ENCODE peak calls at places on chromosome 15, in seven cellular contexts. Q is cardiac fibroblast, N is astrocyte of the spinal cord, G is spleen, F is upper lobe of right lung, R is lung, V is RWPE2. C is an unnamed sample.

GRCh38 chr15:45842151-45842550 is 207.3 kb downstream of the SQOR start:
- DNase-seq in G (no peak), V (no peak), Q (no peak), R (no peak), F (no peak), N (no peak), C (no peak)

GRCh38 chr15:89441295-89441762 is 55.1 kb downstream of the RHCG start:
- DNase-seq in F (peak), G (peak), R (no peak), Q (no peak), N (no peak), V (no peak), C (no peak)

GRCh38 chr15:98386594-98386993 is 261.7 kb upstream of the IGF1R start:
- DNase-seq in Q (no peak), V (no peak), F (no peak), G (no peak), R (no peak), N (no peak), C (no peak)

GRCh38 chr15:28184166-28184565 is 85.1 kb upstream of the OCA2 start:
- DNase-seq in G (no peak), Q (peak), R (no peak), F (no peak), N (peak), V (no peak), C (no peak)

GRCh38 chr15:77499087-77499765 is 78.5 kb downstream of the HMG20A start:
- DNase-seq in R (no peak), N (no peak), V (no peak), G (no peak), Q (no peak), F (no peak), C (no peak)

GRCh38 chr15:28096720-28097431 is 2.2 kb downstream of the OCA2 start:
- DNase-seq in R (no peak), G (peak), F (no peak), V (no peak), N (no peak), Q (no peak), C (no peak)

GRCh38 chr15:69679623-69680228 is 227.1 kb downstream of the RPLP1 start:
- DNase-seq in F (peak), N (no peak), Q (no peak), R (no peak), V (no peak), G (no peak), C (no peak)

GRCh38 chr15:31236184-31237041 is 90.2 kb upstream of the KLF13 start:
- DNase-seq in F (peak), R (peak), V (peak), G (peak), N (peak), Q (peak), C (no peak)

GRCh38 chr15:44537728-44538240 is 837 bp downstream of the EIF3J start:
- DNase-seq in V (no peak), R (no peak), N (peak), Q (peak), F (no peak), G (no peak), C (no peak)

GRCh38 chr15:78859971-78860733 is 12.5 kb upstream of the MORF4L1 start:
- DNase-seq in R (peak), N (peak), F (peak), G (peak), Q (peak), V (peak), C (peak)

GRCh38 chr15:42091753-42092665 is 2.4 kb downstream of the PLA2G4D start:
- DNase-seq in R (no peak), Q (no peak), V (peak), F (no peak), G (no peak), N (no peak), C (no peak)

GRCh38 chr15:64349375-64349774 is 6.6 kb downstream of the CSNK1G1 start:
- DNase-seq in G (no peak), V (no peak), N (no peak), Q (no peak), F (no peak), R (no peak), C (no peak)

GRCh38 chr15:64355559-64356442 is at the start of gene CSNK1G1:
- DNase-seq in R (peak), Q (peak), F (peak), N (peak), V (peak), G (peak), C (peak)

GRCh38 chr15:64356443-64357040 is 569 bp upstream of the CSNK1G1 start:
- DNase-seq in R (no peak), G (no peak), F (no peak), V (no peak), Q (peak), N (no peak), C (no peak)

GRCh38 chr15:64351265-64351664 is 4.7 kb downstream of the CSNK1G1 start:
- DNase-seq in Q (peak), R (no peak), F (no peak), N (no peak), V (no peak), G (no peak), C (no peak)

GRCh38 chr15:64354683-64355558 is 1.1 kb downstream of the CSNK1G1 start:
- DNase-seq in Q (no peak), R (no peak), V (no peak), N (no peak), F (no peak), G (no peak), C (no peak)
- TF ChIP-seq CTCF in Q (no peak), R (no peak), V (no peak), N (no peak), F (no peak), G (no peak), C (no peak)

GRCh38 chr15:59668571-59668970 is 11.3 kb upstream of the GTF2A2 start:
- DNase-seq in Q (no peak), N (no peak), F (no peak), V (no peak), R (no peak), G (no peak), C (no peak)
- TF ChIP-seq CTCF in Q (no peak), N (no peak), F (no peak), V (no peak), R (no peak), G (no peak), C (no peak)

DNA sequence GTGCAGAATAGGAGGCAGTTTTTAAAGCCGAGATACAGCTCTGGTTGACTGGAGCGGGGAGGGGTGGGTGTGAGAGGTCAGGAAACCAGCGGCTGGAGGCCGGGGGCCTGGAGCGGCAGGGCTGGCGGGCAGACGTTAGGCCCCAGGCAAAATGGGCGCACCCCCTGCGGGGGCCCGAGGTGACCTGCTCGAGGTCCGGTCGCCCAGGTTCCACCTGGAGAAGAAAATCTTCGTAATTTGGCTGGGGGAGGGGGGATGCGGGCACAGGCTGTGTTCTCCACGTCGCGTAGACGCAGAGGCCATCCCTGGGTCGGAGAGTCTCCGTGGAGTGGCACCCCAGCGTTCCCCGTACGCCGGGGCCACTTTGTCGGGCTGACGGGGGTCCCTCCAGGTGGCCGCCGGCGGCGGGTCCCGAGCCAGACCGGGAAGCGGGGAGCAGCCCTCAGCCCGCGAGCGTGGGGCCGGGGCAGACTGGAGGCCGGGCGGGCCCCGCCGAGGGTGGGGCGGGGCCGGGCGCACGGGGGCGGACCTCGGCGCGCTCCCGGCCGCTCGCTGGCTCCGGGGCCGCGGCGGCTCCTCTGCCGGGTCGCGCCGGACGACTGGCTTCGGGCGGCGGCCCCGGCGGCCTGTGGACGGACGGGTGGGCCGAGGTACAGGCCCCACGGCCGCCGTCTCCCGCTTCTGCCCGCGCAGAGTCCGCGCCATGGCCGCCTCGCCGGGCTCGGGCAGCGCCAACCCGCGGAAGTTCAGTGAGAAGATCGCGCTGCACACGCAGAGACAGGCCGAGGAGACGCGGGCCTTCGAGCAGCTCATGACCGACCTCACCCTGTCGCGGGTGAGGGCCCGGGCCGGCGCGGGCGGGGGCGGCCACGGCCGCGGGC is at the start of gene CRTC3:
- DNase-seq in F (peak), V (peak), G (peak), N (peak), R (peak), Q (peak), C (peak)
- TF ChIP-seq CTCF in F (no peak), V (peak), G (no peak), N (peak), R (no peak), Q (peak), C (no peak)

GRCh38 chr15:91660174-91660649 is 193.3 kb upstream of the SLCO3A1 start:
- DNase-seq in N (no peak), G (no peak), R (no peak), V (no peak), F (no peak), Q (no peak), C (no peak)
- TF ChIP-seq CTCF in N (no peak), G (no peak), R (no peak), V (no peak), F (no peak), Q (no peak), C (no peak)